ENCODE peak calls at places on chromosomes 13 and 19, in four cellular contexts. N is A549, A is HepG2, L is K562. J is an unnamed sample.

GRCh38 chr19:41316306-41316920 is 6.4 kb downstream of the CCDC97 start:
- DNase-seq in L (no peak), N (no peak), A (no peak), J (no peak)

GRCh38 chr13:101567841-101568240 is 115.4 kb downstream of the ITGBL1 start:
- DNase-seq in L (no peak), A (no peak), N (no peak), J (no peak)

GRCh38 chr13:26721251-26721939 is 39.2 kb downstream of the GPR12 start:
- DNase-seq in N (no peak), A (no peak), L (no peak), J (no peak)

GRCh38 chr19:46297700-46298476 is 1.0 kb downstream of the HIF3A start:
- DNase-seq in L (peak), A (no peak), N (no peak), J (peak)

GRCh38 chr13:44746690-44747089 is 170.6 kb upstream of the TSC22D1 start:
- DNase-seq in A (no peak), L (no peak), N (no peak), J (no peak)

GRCh38 chr13:76086729-76087128 is 450.6 kb downstream of the LMO7 start:
- DNase-seq in N (no peak), A (no peak), L (no peak), J (no peak)

GRCh38 chr19:18762125-18763023 is 28.7 kb downstream of the COMP start:
- DNase-seq in N (no peak), A (peak), L (no peak), J (peak)

GRCh38 chr13:44385847-44386246 is 12.2 kb downstream of the SERP2 start:
- DNase-seq in A (no peak), N (no peak), L (no peak), J (no peak)

GRCh38 chr13:40381935-40382764 is 284.3 kb downstream of the FOXO1 start:
- DNase-seq in L (no peak), N (no peak), A (no peak), J (peak)

GRCh38 chr13:65889368-65889767 is 1340.8 kb downstream of the PCDH9 start:
- DNase-seq in N (no peak), L (no peak), A (no peak), J (no peak)

GRCh38 chr19:18357442-18358264 is 17.3 kb downstream of the PGPEP1 start:
- DNase-seq in L (no peak), A (peak), N (no peak), J (no peak)

GRCh38 chr13:97256343-97256783 is 34.2 kb downstream of the MBNL2 start:
- DNase-seq in A (peak), N (peak), L (peak), J (no peak)

GRCh38 chr19:45577111-45577905 is 7.3 kb downstream of the OPA3 start:
- DNase-seq in L (no peak), A (peak), N (peak), J (no peak)

GRCh38 chr13:18998389-18998788 is 183.2 kb downstream of the TUBA3C start:
- DNase-seq in N (no peak), A (no peak), L (no peak), J (no peak)

DNA sequence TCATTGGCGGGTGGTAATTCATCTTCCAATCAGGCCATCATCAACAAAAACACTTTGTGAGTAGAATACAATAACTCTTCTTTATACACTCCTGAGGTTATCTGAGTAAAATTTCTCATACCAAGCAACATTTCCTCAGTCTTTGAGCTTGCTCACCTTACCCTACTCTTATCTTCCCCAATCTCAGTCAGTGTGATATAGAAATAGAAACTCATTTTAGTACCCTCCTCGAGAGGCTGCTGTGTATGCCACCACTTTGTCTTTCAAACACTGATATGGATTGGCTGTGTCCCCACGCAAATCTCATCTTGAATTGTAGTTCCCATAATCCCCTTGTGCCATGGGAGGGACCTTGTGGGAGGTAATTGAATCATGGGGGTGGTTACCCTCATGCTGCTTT is 209.7 kb downstream of the RBM26 start:
- DNase-seq in N (no peak), A (no peak), L (no peak), J (no peak)
- TF ChIP-seq HMGXB4 in N (no peak), A (no peak), L (no peak), J (no peak)

DNA sequence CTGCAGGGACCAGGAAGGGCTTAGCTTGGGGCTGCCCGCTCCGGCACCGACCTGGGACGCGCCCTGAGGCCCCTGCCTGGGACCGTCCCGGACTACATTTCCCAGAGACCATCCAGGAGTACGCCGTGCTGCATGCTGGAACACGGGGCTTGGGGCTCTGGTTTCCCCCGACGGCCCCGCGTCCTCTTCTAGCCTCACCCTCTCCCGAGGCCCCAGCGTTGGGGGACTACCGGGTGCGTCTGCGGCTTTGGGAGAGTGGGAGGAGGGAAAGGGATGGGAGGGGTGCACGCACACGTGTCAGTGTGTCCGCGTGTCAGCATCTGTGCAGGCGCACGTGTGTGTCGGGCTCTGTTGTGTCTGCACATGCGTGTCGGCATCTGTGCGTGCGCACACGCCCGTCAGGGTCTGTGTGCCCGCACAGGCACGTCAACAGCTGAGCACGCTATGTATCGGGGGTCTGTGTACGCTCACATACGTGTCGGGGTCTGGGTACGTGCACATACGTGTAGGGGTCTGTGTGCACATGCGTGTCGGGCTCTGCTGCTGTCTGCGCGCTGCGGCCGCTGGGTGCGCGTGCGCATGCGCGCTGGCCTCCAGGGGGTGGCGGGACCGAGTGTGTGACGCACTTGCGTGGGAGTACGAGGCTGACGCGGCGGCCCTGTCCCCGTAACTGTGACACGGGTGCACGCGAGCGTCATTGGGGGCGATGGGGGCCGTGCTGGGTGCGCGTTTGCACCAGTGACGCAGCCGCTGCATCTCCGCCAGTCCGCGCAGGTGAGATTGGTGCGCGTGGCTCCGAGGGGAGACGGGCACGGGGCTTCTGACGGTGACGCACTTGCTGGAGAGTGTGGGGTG is at the start of gene ZNF331:
- DNase-seq in A (peak), L (no peak), N (peak), J (peak)
- TF ChIP-seq USF2 in A (no peak), L (no peak), N (peak), J (peak)

GRCh38 chr19:4506449-4507149 is 11.7 kb downstream of the PLIN4 start:
- DNase-seq in A (no peak), L (no peak), N (no peak), J (no peak)
- TF ChIP-seq HMGXB4 in A (no peak), L (no peak), N (no peak), J (no peak)

GRCh38 chr19:54536956-54537355 is 34.3 kb downstream of the LAIR2 start:
- DNase-seq in L (no peak), N (no peak), A (no peak), J (no peak)
- TF ChIP-seq USF2 in L (no peak), N (no peak), A (no peak), J (no peak)

GRCh38 chr19:29587518-29587986 is 18.5 kb upstream of the POP4 start:
- DNase-seq in L (no peak), N (no peak), A (no peak), J (no peak)
- TF ChIP-seq HMGXB4 in L (no peak), N (no peak), A (no peak), J (no peak)

GRCh38 chr13:21309542-21310172 is 133.2 kb downstream of the MRPL57 start:
- DNase-seq in A (peak), L (no peak), N (no peak), J (no peak)

GRCh38 chr13:21304256-21304655 is 127.8 kb downstream of the MRPL57 start:
- DNase-seq in L (no peak), A (no peak), N (no peak), J (no peak)

GRCh38 chr13:21310220-21310619 is 133.8 kb downstream of the MRPL57 start:
- DNase-seq in L (no peak), A (no peak), N (no peak), J (no peak)
- TF ChIP-seq USF2 in L (no peak), A (no peak), N (no peak), J (no peak)

GRCh38 chr19:15113245-15114152 is 6.3 kb downstream of the SYDE1 start:
- DNase-seq in A (peak), L (no peak), N (no peak), J (peak)

GRCh38 chr19:15114153-15114540 is 6.9 kb downstream of the SYDE1 start:
- DNase-seq in N (no peak), A (no peak), L (no peak), J (no peak)

GRCh38 chr19:15111758-15112157 is 4.6 kb downstream of the SYDE1 start:
- DNase-seq in N (no peak), A (no peak), L (no peak), J (no peak)

GRCh38 chr19:15110418-15110815 is 3.2 kb downstream of the SYDE1 start:
- DNase-seq in N (no peak), L (no peak), A (no peak), J (no peak)

GRCh38 chr19:15112385-15112784 is 5.2 kb downstream of the SYDE1 start:
- DNase-seq in N (no peak), A (peak), L (peak), J (peak)
- TF ChIP-seq HMGXB4 in N (no peak), A (no peak), L (no peak), J (no peak)

DNA sequence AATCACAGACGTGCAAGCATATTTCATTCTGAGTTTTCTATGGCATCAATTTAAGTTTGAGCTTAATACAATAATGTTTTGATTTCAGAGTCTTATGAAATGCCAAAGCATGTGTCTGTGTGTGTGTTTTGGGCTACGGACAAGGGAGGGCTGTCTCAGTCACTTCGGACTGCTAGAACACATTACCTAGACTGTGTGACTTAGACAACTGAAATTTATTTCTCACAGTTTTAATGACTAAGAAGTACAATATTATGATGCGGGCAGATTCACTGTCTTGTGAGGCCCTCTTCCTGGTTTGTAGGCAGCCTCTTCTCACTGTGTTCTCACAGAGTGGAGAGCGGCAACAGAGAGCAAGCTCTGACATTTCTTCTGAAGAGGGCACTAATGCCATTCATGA is 1202.0 kb downstream of the EFNB2 start:
- DNase-seq in N (no peak), L (no peak), A (no peak), J (no peak)
- TF ChIP-seq USF2 in N (no peak), L (no peak), A (no peak), J (no peak)